ENCODE peak calls at places on chromosomes 16 and 17, in six cellular contexts. One of them, this sample, is unnamed.

GRCh38 chr17:6862822-6863221 is 31.3 kb upstream of the TEKT1 start:
- DNase-seq in GM12891: no peak
- DNase-seq in NCI-H82: no peak
- DNase-seq in bronchial epithelial cell: peak
- DNase-seq in NCI-H2029: no peak
- DNase-seq in hypothalamus: no peak
- DNase-seq in this sample: no peak

GRCh38 chr17:9924735-9925191 is 19.7 kb upstream of the RCVRN start:
- DNase-seq in NCI-H82: peak
- DNase-seq in GM12891: peak
- DNase-seq in NCI-H2029: peak
- DNase-seq in hypothalamus: no peak
- DNase-seq in bronchial epithelial cell: peak
- DNase-seq in this sample: peak

GRCh38 chr17:49554694-49555494 is 20.8 kb upstream of the NXPH3 start:
- DNase-seq in NCI-H82: no peak
- DNase-seq in NCI-H2029: no peak
- DNase-seq in hypothalamus: no peak
- DNase-seq in bronchial epithelial cell: no peak
- DNase-seq in GM12891: no peak
- DNase-seq in this sample: no peak

GRCh38 chr17:81271226-81271625 is 23.9 kb downstream of the SLC38A10 start:
- DNase-seq in NCI-H2029: no peak
- DNase-seq in GM12891: no peak
- DNase-seq in bronchial epithelial cell: no peak
- DNase-seq in NCI-H82: no peak
- DNase-seq in hypothalamus: no peak
- DNase-seq in this sample: no peak

GRCh38 chr16:89473136-89473712 is 17.1 kb downstream of the ANKRD11 start:
- DNase-seq in NCI-H82: no peak
- DNase-seq in NCI-H2029: no peak
- DNase-seq in GM12891: no peak
- DNase-seq in hypothalamus: no peak
- DNase-seq in bronchial epithelial cell: no peak
- DNase-seq in this sample: no peak

GRCh38 chr17:40605301-40605700 is 40.0 kb upstream of the CCR7 start:
- DNase-seq in NCI-H82: no peak
- DNase-seq in bronchial epithelial cell: no peak
- DNase-seq in GM12891: no peak
- DNase-seq in hypothalamus: no peak
- DNase-seq in NCI-H2029: no peak
- DNase-seq in this sample: no peak

GRCh38 chr16:89711601-89712475 is 8.9 kb downstream of the VPS9D1 start:
- DNase-seq in NCI-H82: peak
- DNase-seq in bronchial epithelial cell: peak
- DNase-seq in hypothalamus: no peak
- DNase-seq in GM12891: peak
- DNase-seq in NCI-H2029: no peak
- DNase-seq in this sample: peak

GRCh38 chr17:3626831-3627565 is 9.1 kb downstream of the SHPK start:
- DNase-seq in GM12891: no peak
- DNase-seq in NCI-H2029: no peak
- DNase-seq in NCI-H82: no peak
- DNase-seq in hypothalamus: no peak
- DNase-seq in bronchial epithelial cell: no peak
- DNase-seq in this sample: no peak

GRCh38 chr16:65666132-65666869 is 544.4 kb upstream of the CDH11 start:
- DNase-seq in hypothalamus: no peak
- DNase-seq in bronchial epithelial cell: peak
- DNase-seq in NCI-H2029: no peak
- DNase-seq in NCI-H82: no peak
- DNase-seq in GM12891: no peak
- DNase-seq in this sample: no peak

GRCh38 chr17:61401280-61402072 is 1.8 kb downstream of the TBX2 start:
- DNase-seq in NCI-H2029: no peak
- DNase-seq in GM12891: no peak
- DNase-seq in hypothalamus: no peak
- DNase-seq in bronchial epithelial cell: no peak
- DNase-seq in NCI-H82: no peak
- DNase-seq in this sample: no peak

GRCh38 chr16:75794426-75794825 is 68.1 kb upstream of the CPHXL start:
- DNase-seq in NCI-H82: no peak
- DNase-seq in hypothalamus: no peak
- DNase-seq in NCI-H2029: no peak
- DNase-seq in bronchial epithelial cell: no peak
- DNase-seq in GM12891: no peak
- DNase-seq in this sample: no peak

GRCh38 chr17:8021565-8022357 is 17.1 kb upstream of the ALOX15B start:
- DNase-seq in NCI-H82: no peak
- DNase-seq in bronchial epithelial cell: peak
- DNase-seq in GM12891: no peak
- DNase-seq in hypothalamus: no peak
- DNase-seq in NCI-H2029: no peak
- DNase-seq in this sample: no peak

GRCh38 chr16:12703935-12704334 is 99.8 kb downstream of the CPPED1 start:
- DNase-seq in NCI-H82: no peak
- DNase-seq in bronchial epithelial cell: no peak
- DNase-seq in GM12891: no peak
- DNase-seq in NCI-H2029: no peak
- DNase-seq in hypothalamus: no peak
- DNase-seq in this sample: no peak

GRCh38 chr17:47235506-47235905 is 18.1 kb upstream of the ITGB3 start:
- DNase-seq in NCI-H2029: no peak
- DNase-seq in NCI-H82: no peak
- DNase-seq in bronchial epithelial cell: no peak
- DNase-seq in hypothalamus: no peak
- DNase-seq in GM12891: no peak
- DNase-seq in this sample: no peak

GRCh38 chr16:2983706-2984136 is 3.5 kb upstream of the PKMYT1 start:
- DNase-seq in hypothalamus: peak
- DNase-seq in NCI-H2029: peak
- DNase-seq in bronchial epithelial cell: peak
- DNase-seq in NCI-H82: peak
- DNase-seq in GM12891: peak
- DNase-seq in this sample: peak

This sample was measured in GM19239.